ENCODE peak calls at places on chromosome 7, in nine cellular contexts. One of them, this sample, is unnamed.

GRCh38 chr7:78326870-78327269 is 528.3 kb downstream of the PHTF2 start:
- DNase-seq in astrocyte of the spinal cord: peak; percentile 19
- DNase-seq in cardiac septum: no peak
- DNase-seq in amniotic stem cell: no peak
- DNase-seq in stimulated activated CD4-positive, alpha-beta T cell treated with anti-CD3 and anti-CD28 coated beads, TNF-alpha, amount 100 ng/mL, for 48 hours: no peak
- DNase-seq in islet precursor cell: no peak
- DNase-seq in CD14-positive monocyte: no peak
- DNase-seq in iPS-NIHi11: no peak
- DNase-seq in left lung: no peak
- DNase-seq in this sample: no peak

GRCh38 chr7:45223728-45224630 is 66.4 kb downstream of the RAMP3 start:
- DNase-seq in left lung: no peak
- DNase-seq in iPS-NIHi11: no peak
- DNase-seq in stimulated activated CD4-positive, alpha-beta T cell treated with anti-CD3 and anti-CD28 coated beads, TNF-alpha, amount 100 ng/mL, for 48 hours: no peak
- DNase-seq in cardiac septum: no peak
- DNase-seq in astrocyte of the spinal cord: no peak
- DNase-seq in islet precursor cell: no peak
- DNase-seq in CD14-positive monocyte: no peak
- DNase-seq in amniotic stem cell: no peak
- DNase-seq in this sample: no peak

GRCh38 chr7:149321978-149322541 is 60.1 kb downstream of the ZNF783 start:
- DNase-seq in islet precursor cell: no peak
- DNase-seq in amniotic stem cell: no peak
- DNase-seq in CD14-positive monocyte: no peak
- DNase-seq in iPS-NIHi11: no peak
- DNase-seq in stimulated activated CD4-positive, alpha-beta T cell treated with anti-CD3 and anti-CD28 coated beads, TNF-alpha, amount 100 ng/mL, for 48 hours: no peak
- DNase-seq in astrocyte of the spinal cord: peak; percentile 13
- DNase-seq in cardiac septum: no peak
- DNase-seq in left lung: no peak
- DNase-seq in this sample: no peak

GRCh38 chr7:50362712-50363282 is 58.3 kb downstream of the IKZF1 start:
- DNase-seq in amniotic stem cell: no peak
- DNase-seq in left lung: no peak
- DNase-seq in astrocyte of the spinal cord: no peak
- DNase-seq in islet precursor cell: no peak
- DNase-seq in cardiac septum: no peak
- DNase-seq in stimulated activated CD4-positive, alpha-beta T cell treated with anti-CD3 and anti-CD28 coated beads, TNF-alpha, amount 100 ng/mL, for 48 hours: no peak
- DNase-seq in iPS-NIHi11: no peak
- DNase-seq in CD14-positive monocyte: no peak
- DNase-seq in this sample: no peak

GRCh38 chr7:1168422-1168821 is 8.4 kb upstream of the ZFAND2A start:
- DNase-seq in cardiac septum: no peak
- DNase-seq in CD14-positive monocyte: no peak
- DNase-seq in iPS-NIHi11: no peak
- DNase-seq in left lung: no peak
- DNase-seq in amniotic stem cell: no peak
- DNase-seq in stimulated activated CD4-positive, alpha-beta T cell treated with anti-CD3 and anti-CD28 coated beads, TNF-alpha, amount 100 ng/mL, for 48 hours: no peak
- DNase-seq in astrocyte of the spinal cord: no peak
- DNase-seq in islet precursor cell: no peak
- DNase-seq in this sample: no peak

GRCh38 chr7:115707236-115707635 is 323.3 kb downstream of the TFEC start:
- DNase-seq in cardiac septum: no peak
- DNase-seq in astrocyte of the spinal cord: peak; percentile 20
- DNase-seq in islet precursor cell: no peak
- DNase-seq in CD14-positive monocyte: no peak
- DNase-seq in iPS-NIHi11: peak; percentile 17
- DNase-seq in stimulated activated CD4-positive, alpha-beta T cell treated with anti-CD3 and anti-CD28 coated beads, TNF-alpha, amount 100 ng/mL, for 48 hours: no peak
- DNase-seq in left lung: no peak
- DNase-seq in amniotic stem cell: no peak
- DNase-seq in this sample: no peak

GRCh38 chr7:41574377-41574776 is 128.5 kb downstream of the INHBA start:
- DNase-seq in iPS-NIHi11: no peak
- DNase-seq in stimulated activated CD4-positive, alpha-beta T cell treated with anti-CD3 and anti-CD28 coated beads, TNF-alpha, amount 100 ng/mL, for 48 hours: no peak
- DNase-seq in left lung: no peak
- DNase-seq in cardiac septum: no peak
- DNase-seq in amniotic stem cell: no peak
- DNase-seq in astrocyte of the spinal cord: peak; percentile 15
- DNase-seq in CD14-positive monocyte: no peak
- DNase-seq in islet precursor cell: no peak
- DNase-seq in this sample: no peak

GRCh38 chr7:132956556-132956955 is 125.3 kb downstream of the CHCHD3 start:
- DNase-seq in astrocyte of the spinal cord: no peak
- DNase-seq in iPS-NIHi11: no peak
- DNase-seq in cardiac septum: no peak
- DNase-seq in CD14-positive monocyte: no peak
- DNase-seq in stimulated activated CD4-positive, alpha-beta T cell treated with anti-CD3 and anti-CD28 coated beads, TNF-alpha, amount 100 ng/mL, for 48 hours: no peak
- DNase-seq in amniotic stem cell: no peak
- DNase-seq in islet precursor cell: no peak
- DNase-seq in left lung: no peak
- DNase-seq in this sample: no peak

GRCh38 chr7:139694389-139694676 is 83.5 kb downstream of the HIPK2 start:
- DNase-seq in CD14-positive monocyte: no peak
- DNase-seq in iPS-NIHi11: no peak
- DNase-seq in left lung: no peak
- DNase-seq in astrocyte of the spinal cord: no peak
- DNase-seq in cardiac septum: no peak
- DNase-seq in amniotic stem cell: no peak
- DNase-seq in stimulated activated CD4-positive, alpha-beta T cell treated with anti-CD3 and anti-CD28 coated beads, TNF-alpha, amount 100 ng/mL, for 48 hours: no peak
- DNase-seq in islet precursor cell: no peak
- DNase-seq in this sample: no peak

GRCh38 chr7:41688012-41688625 is 14.8 kb downstream of the INHBA start:
- DNase-seq in astrocyte of the spinal cord: no peak
- DNase-seq in CD14-positive monocyte: no peak
- DNase-seq in islet precursor cell: no peak
- DNase-seq in amniotic stem cell: no peak
- DNase-seq in iPS-NIHi11: no peak
- DNase-seq in stimulated activated CD4-positive, alpha-beta T cell treated with anti-CD3 and anti-CD28 coated beads, TNF-alpha, amount 100 ng/mL, for 48 hours: no peak
- DNase-seq in cardiac septum: no peak
- DNase-seq in left lung: no peak
- DNase-seq in this sample: no peak

GRCh38 chr7:95095259-95096122 is 188.1 kb downstream of the PPP1R9A start:
- DNase-seq in cardiac septum: no peak
- DNase-seq in left lung: no peak
- DNase-seq in astrocyte of the spinal cord: no peak
- DNase-seq in islet precursor cell: no peak
- DNase-seq in CD14-positive monocyte: no peak
- DNase-seq in amniotic stem cell: no peak
- DNase-seq in iPS-NIHi11: no peak
- DNase-seq in stimulated activated CD4-positive, alpha-beta T cell treated with anti-CD3 and anti-CD28 coated beads, TNF-alpha, amount 100 ng/mL, for 48 hours: no peak
- DNase-seq in this sample: no peak

GRCh38 chr7:131721660-131722059 is 165.2 kb upstream of the PODXL start:
- DNase-seq in cardiac septum: no peak
- DNase-seq in islet precursor cell: no peak
- DNase-seq in stimulated activated CD4-positive, alpha-beta T cell treated with anti-CD3 and anti-CD28 coated beads, TNF-alpha, amount 100 ng/mL, for 48 hours: no peak
- DNase-seq in astrocyte of the spinal cord: no peak
- DNase-seq in amniotic stem cell: no peak
- DNase-seq in CD14-positive monocyte: no peak
- DNase-seq in iPS-NIHi11: no peak
- DNase-seq in left lung: no peak
- DNase-seq in this sample: no peak

This sample was measured in lower lobe of right lung.